ENCODE peak calls at places on chromosomes 13 and 19, in ten cellular contexts. V is stomach; J is HFF-Myc; A is heart left ventricle; Y is skeletal muscle cell; E is Jurkat, Clone E6-1; T is H7; L is tibial nerve; D is uterus; G is bronchial epithelial cell. R is an unnamed sample.
A peak's percentile ranks its signal among the peaks of the same experiment; 100 is the strongest.

GRCh38 chr13:21812192-21812626 is 141.3 kb downstream of the FGF9 start:
- DNase-seq in Y (no peak), T (no peak), D (no peak), G (no peak), L (no peak), V (no peak), E (no peak), A (no peak), J (no peak), R (no peak)

GRCh38 chr13:98839826-98840769 is 87.6 kb upstream of the SLC15A1 start:
- DNase-seq in T (peak; percentile 71), V (peak; percentile 62), G (peak; percentile 63), Y (no peak), E (peak; percentile 16), D (peak; percentile 38), L (peak; percentile 33), A (peak; percentile 77), J (no peak), R (no peak)

GRCh38 chr13:77846173-77846572 is 72.5 kb downstream of the EDNRB start:
- DNase-seq in L (no peak), A (no peak), V (no peak), T (no peak), Y (no peak), G (no peak), D (no peak), J (no peak), E (no peak), R (no peak)

GRCh38 chr19:11421607-11422098 is 2.5 kb upstream of the RGL3 start:
- DNase-seq in Y (no peak), T (peak; percentile 93), V (peak; percentile 72), A (peak; percentile 73), G (no peak), D (no peak), E (peak; percentile 33), J (no peak), L (no peak), R (no peak)

GRCh38 chr13:93235258-93236015 is 8.8 kb downstream of the GPC6 start:
- DNase-seq in J (no peak), L (no peak), V (no peak), T (no peak), Y (no peak), D (no peak), A (no peak), G (no peak), E (no peak), R (no peak)

GRCh38 chr13:39676315-39676876 is 20.9 kb downstream of the COG6 start:
- DNase-seq in D (no peak), L (no peak), T (peak; percentile 5), V (no peak), E (peak; percentile 55), J (no peak), A (no peak), Y (no peak), G (peak; percentile 58), R (no peak)

GRCh38 chr19:14107581-14108461 is 9.7 kb downstream of the PRKACA start:
- DNase-seq in J (no peak), T (peak; percentile 50), Y (no peak), G (peak; percentile 18), A (peak; percentile 90), E (no peak), V (no peak), D (no peak), L (no peak), R (no peak)

GRCh38 chr19:1123885-1124677 is 20.3 kb downstream of the GPX4 start:
- DNase-seq in D (no peak), J (no peak), L (no peak), V (no peak), G (no peak), Y (no peak), E (no peak), T (no peak), A (no peak), R (no peak)

GRCh38 chr13:45951724-45952123 is 100.2 kb upstream of the SIAH3 start:
- DNase-seq in Y (peak; percentile 5), E (no peak), D (no peak), T (no peak), L (no peak), V (no peak), A (no peak), G (peak; percentile 10), J (no peak), R (no peak)

GRCh38 chr13:45949161-45949560 is 97.6 kb upstream of the SIAH3 start:
- DNase-seq in D (no peak), L (no peak), T (no peak), G (no peak), A (no peak), Y (peak; percentile 23), E (no peak), J (no peak), V (no peak), R (no peak)

GRCh38 chr13:45954861-45955595 is 97.5 kb downstream of the ZC3H13 start:
- DNase-seq in E (no peak), Y (no peak), V (no peak), J (no peak), T (no peak), A (no peak), L (no peak), G (no peak), D (no peak), R (no peak)

GRCh38 chr13:45953082-45953481 is 99.5 kb downstream of the ZC3H13 start:
- DNase-seq in A (no peak), V (no peak), T (peak; percentile 10), E (no peak), J (no peak), G (no peak), D (no peak), L (no peak), Y (no peak), R (no peak)

GRCh38 chr13:45950343-45950995 is 98.9 kb upstream of the SIAH3 start:
- DNase-seq in A (no peak), Y (no peak), D (no peak), J (no peak), V (no peak), G (peak; percentile 7), T (no peak), E (no peak), L (no peak), R (no peak)
- H3K4me3 ChIP-seq in A (no peak overlapping the region), Y (no peak overlapping the region), D (no peak overlapping the region), J (no peak overlapping the region), V (no peak overlapping the region), G (no peak overlapping the region), T (no peak overlapping the region), E (no peak overlapping the region), L (no peak overlapping the region), R (no peak overlapping the region)

DNA sequence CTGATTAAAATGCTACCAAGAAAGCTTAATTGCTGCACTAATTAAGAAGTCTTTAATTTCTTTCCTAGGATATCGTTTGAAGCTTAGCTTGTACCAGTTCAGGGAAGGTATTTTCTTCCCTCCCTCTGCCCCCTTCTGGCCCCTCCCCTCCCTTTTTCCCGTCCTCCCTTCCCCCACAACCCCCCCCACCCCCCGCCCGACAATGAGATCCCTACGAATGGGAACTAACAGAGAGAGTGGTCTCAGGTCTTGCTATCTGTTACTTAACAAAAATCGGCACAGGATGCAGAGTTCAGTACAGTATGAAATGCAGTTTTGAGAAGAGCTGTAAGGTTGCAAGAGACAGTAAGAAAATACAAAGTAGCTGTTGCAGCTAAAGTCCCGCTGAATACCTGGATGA is 3.0 kb upstream of the DACH1 start:
- DNase-seq in G (no peak), T (peak; percentile 25), A (no peak), D (no peak), L (no peak), V (no peak), Y (no peak), J (no peak), E (no peak), R (no peak)
- H3K4me3 ChIP-seq in G (no peak overlapping the region), T (no peak overlapping the region), A (no peak overlapping the region), D (no peak overlapping the region), L (no peak overlapping the region), V (no peak overlapping the region), Y (no peak overlapping the region), J (no peak overlapping the region), E (no peak overlapping the region), R (no peak overlapping the region)

DNA sequence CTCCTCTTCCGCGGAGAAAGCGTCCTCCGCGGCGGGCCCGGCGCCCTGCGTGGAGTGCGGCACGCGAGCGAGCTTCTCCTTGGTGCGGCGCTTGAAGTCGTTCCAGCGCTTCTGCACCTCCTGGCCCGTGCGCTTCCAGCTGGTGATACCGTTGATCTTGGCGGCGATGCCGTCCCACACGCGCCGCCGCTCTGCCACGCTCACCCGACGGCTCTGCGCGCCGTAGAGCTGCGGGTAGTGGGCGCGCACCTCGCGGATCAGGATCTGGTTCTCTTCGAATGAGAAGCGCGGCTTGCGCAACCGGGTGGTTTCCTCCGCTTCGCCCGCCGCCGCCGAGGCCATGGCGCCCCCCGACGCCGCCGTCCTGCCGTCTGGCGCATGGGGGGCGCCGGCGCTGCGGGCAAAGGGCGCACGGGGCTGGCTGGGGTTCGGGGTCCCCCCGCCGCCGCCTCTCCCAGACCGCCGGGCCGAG is 945 bp downstream of the MYPOP start:
- DNase-seq in V (peak; percentile 44), Y (no peak), L (no peak), G (no peak), E (no peak), J (no peak), A (peak; percentile 50), T (peak; percentile 81), D (peak; percentile 56), R (peak; percentile 78)
- H3K4me3 ChIP-seq in V (peak overlapping the region; percentile 73), Y (peak overlapping the region; percentile 83), L (peak overlapping the region; percentile 76), G (peak overlapping the region; percentile 74), E (peak overlapping the region; percentile 90), J (peak overlapping the region; percentile 72), A (peak overlapping the region; percentile 68), T (peak overlapping the region; percentile 50), D (peak overlapping the region; percentile 54), R (peak overlapping the region; percentile 86)

GRCh38 chr13:113762075-113762474 is 3.0 kb downstream of the TMEM255B start:
- DNase-seq in T (no peak), E (no peak), J (no peak), L (no peak), Y (no peak), D (no peak), A (no peak), G (no peak), V (no peak), R (no peak)

GRCh38 chr13:113759525-113760137 is 605 bp downstream of the TMEM255B start:
- DNase-seq in L (no peak), J (no peak), T (peak; percentile 77), G (no peak), Y (no peak), A (peak; percentile 52), V (peak; percentile 25), E (no peak), D (peak; percentile 22), R (peak; percentile 69)

GRCh38 chr13:113756441-113757097 is 2.5 kb upstream of the TMEM255B start:
- DNase-seq in T (no peak), J (no peak), V (no peak), A (no peak), Y (no peak), E (no peak), D (no peak), G (peak; percentile 46), L (no peak), R (no peak)

GRCh38 chr13:113761136-113761535 is 2.1 kb downstream of the TMEM255B start:
- DNase-seq in A (no peak), D (no peak), J (no peak), T (no peak), Y (no peak), E (no peak), V (peak; percentile 14), G (no peak), L (no peak), R (no peak)

DNA sequence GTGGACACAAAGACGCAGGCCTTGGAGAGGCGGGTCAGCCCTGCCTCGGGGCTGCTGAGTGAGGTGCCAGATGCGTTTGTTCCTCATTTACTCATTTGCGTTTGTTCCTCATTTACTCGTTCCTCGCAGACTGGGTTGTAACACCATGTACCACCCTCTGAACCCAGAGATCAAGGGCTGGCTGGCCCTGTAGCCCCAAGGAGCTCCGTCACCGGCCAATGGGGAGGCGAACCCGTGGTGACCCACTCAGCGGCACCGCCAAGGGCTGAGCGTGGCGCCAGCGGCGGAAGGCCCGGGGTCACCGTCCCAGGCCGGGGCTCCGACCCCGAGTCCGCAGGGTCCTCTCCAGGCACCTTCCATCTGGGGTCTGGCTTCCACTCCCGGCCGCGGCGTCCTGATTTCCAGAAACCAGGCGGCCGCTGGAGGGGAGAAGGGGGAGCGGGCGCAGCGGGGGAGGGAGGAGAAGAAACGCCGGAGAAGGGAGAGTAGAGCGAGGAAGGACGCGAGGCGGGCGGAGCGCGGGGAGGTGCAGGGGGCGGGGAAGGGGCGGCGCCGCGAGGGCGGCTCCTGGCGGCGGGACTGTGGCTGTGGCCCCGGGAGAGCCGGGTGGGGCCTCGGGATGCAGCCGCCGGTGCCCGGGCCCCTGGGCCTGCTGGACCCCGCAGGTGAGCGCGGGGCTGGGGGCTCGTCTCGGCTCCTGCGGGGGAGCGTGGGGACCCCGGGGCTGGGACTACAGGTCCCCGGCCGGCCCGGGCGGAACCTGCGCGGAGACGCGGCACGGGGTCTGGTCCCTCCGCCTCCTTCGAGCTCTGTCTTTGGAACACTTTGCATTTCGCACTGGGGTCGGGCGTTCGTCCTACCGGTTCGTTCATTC is at the start of gene TMEM255B:
- DNase-seq in D (peak; percentile 88), A (peak; percentile 88), T (peak; percentile 100), G (peak; percentile 33), Y (peak; percentile 9), E (no peak), J (no peak), V (peak; percentile 88), L (peak; percentile 69), R (peak; percentile 33)
- H3K4me3 ChIP-seq in D (peak within 1 kb of the TSS; percentile 49), A (peak within 1 kb of the TSS; percentile 82), T (peak within 1 kb of the TSS; percentile 63), G (peak within 1 kb of the TSS; percentile 52), Y (peak within 1 kb of the TSS; percentile 59), E (peak within 1 kb of the TSS; percentile 42), J (peak within 1 kb of the TSS; percentile 50), V (peak within 1 kb of the TSS; percentile 65), L (peak within 1 kb of the TSS; percentile 62), R (peak within 1 kb of the TSS; percentile 76)